ENCODE peak calls at places on chromosomes 1 and 21, in seven cellular contexts. N is fibroblast of lung, F is GM12878, I is brain microvascular endothelial cell, R is A549, J is PC-3, L is RWPE1. Y is an unnamed sample.

GRCh38 chr1:76835203-76835602 is 32.1 kb upstream of the ST6GALNAC5 start:
- DNase-seq in F (no peak), R (no peak), J (peak), L (no peak), N (peak), I (peak), Y (no peak)

GRCh38 chr21:33035147-33035546 is 9.4 kb downstream of the OLIG2 start:
- DNase-seq in I (no peak), N (no peak), R (no peak), L (no peak), F (no peak), J (no peak), Y (no peak)

GRCh38 chr1:215777370-215777925 is 210.3 kb downstream of the KCTD3 start:
- DNase-seq in I (no peak), F (no peak), N (peak), J (no peak), L (peak), R (no peak), Y (no peak)

GRCh38 chr1:221663321-221663720 is 78.6 kb downstream of the DUSP10 start:
- DNase-seq in L (no peak), J (no peak), F (no peak), I (peak), R (no peak), N (peak), Y (no peak)

GRCh38 chr1:180117764-180118116 is 36.9 kb upstream of the QSOX1 start:
- DNase-seq in R (peak), N (peak), J (peak), I (peak), F (no peak), L (peak), Y (peak)

GRCh38 chr1:162302660-162303344 is 73.9 kb downstream of the SPATA46 start:
- DNase-seq in N (peak), J (peak), R (no peak), L (peak), F (no peak), I (peak), Y (no peak)

GRCh38 chr1:155011437-155011907 is 8.9 kb downstream of the ZBTB7B start:
- DNase-seq in N (no peak), L (no peak), F (no peak), R (no peak), I (no peak), J (no peak), Y (no peak)

GRCh38 chr1:10789392-10790154 is 6.9 kb downstream of the CASZ1 start:
- DNase-seq in J (no peak), N (no peak), F (no peak), L (no peak), R (no peak), I (no peak), Y (no peak)

GRCh38 chr1:24299901-24300300 is 19.3 kb upstream of the GRHL3 start:
- DNase-seq in I (no peak), F (no peak), L (peak), R (no peak), N (no peak), J (no peak), Y (no peak)

GRCh38 chr21:33670076-33670475 is 27.8 kb downstream of the ITSN1 start:
- DNase-seq in J (peak), L (no peak), I (no peak), R (no peak), F (no peak), N (no peak), Y (no peak)

GRCh38 chr1:14855278-14855677 is 256.8 kb downstream of the KAZN start:
- DNase-seq in I (no peak), F (no peak), N (no peak), R (no peak), L (no peak), J (no peak), Y (no peak)

GRCh38 chr1:232853994-232854532 is 48.8 kb downstream of the MAP10 start:
- DNase-seq in J (peak), L (no peak), I (no peak), F (no peak), R (no peak), N (peak), Y (no peak)

GRCh38 chr1:244862354-244862698 is 2.0 kb downstream of the HNRNPU start:
- DNase-seq in F (no peak), I (no peak), J (no peak), N (no peak), L (no peak), R (peak), Y (no peak)

GRCh38 chr1:230681599-230681998 is 32.3 kb downstream of the AGT start:
- DNase-seq in J (peak), R (peak), N (peak), F (no peak), L (peak), I (peak), Y (no peak)

GRCh38 chr1:4653796-4654715 is at the start of gene AJAP1:
- DNase-seq in N (no peak), L (peak), R (no peak), F (no peak), J (no peak), I (no peak), Y (no peak)

GRCh38 chr1:50268049-50268448 is 155.2 kb downstream of the DMRTA2 start:
- DNase-seq in F (no peak), R (no peak), N (no peak), I (no peak), J (peak), L (peak), Y (no peak)

GRCh38 chr1:99682291-99682751 is 36.4 kb downstream of the PALMD start:
- DNase-seq in J (no peak), F (no peak), L (no peak), N (peak), R (peak), I (peak), Y (no peak)

GRCh38 chr1:195026792-195027191 is 1581.4 kb downstream of the KCNT2 start:
- DNase-seq in J (no peak), R (no peak), I (no peak), L (no peak), F (no peak), N (no peak), Y (no peak)

GRCh38 chr1:203480084-203480483 is 4.5 kb downstream of the PRELP start:
- DNase-seq in L (no peak), R (no peak), I (no peak), F (no peak), N (peak), J (no peak), Y (no peak)

GRCh38 chr1:86515597-86515996 is 31.3 kb upstream of the CLCA4 start:
- DNase-seq in I (no peak), L (peak), J (peak), N (no peak), R (peak), F (no peak), Y (no peak)

GRCh38 chr21:39969691-39970364 is 102.6 kb downstream of the PCP4 start:
- DNase-seq in L (no peak), N (no peak), I (no peak), R (no peak), F (no peak), J (no peak), Y (no peak)

GRCh38 chr1:216140650-216141547 is 282.3 kb downstream of the USH2A start:
- DNase-seq in L (no peak), R (no peak), N (no peak), I (no peak), F (no peak), J (no peak), Y (no peak)

GRCh38 chr1:61082336-61083013 is at the start of gene NFIA:
- DNase-seq in J (peak), F (no peak), I (peak), N (peak), R (peak), L (peak), Y (no peak)

GRCh38 chr1:228151526-228151925 is 1.8 kb downstream of the GJC2 start:
- DNase-seq in L (no peak), F (no peak), N (no peak), J (no peak), I (no peak), R (no peak), Y (no peak)

GRCh38 chr1:205416326-205416725 is 5.5 kb downstream of the LEMD1 start:
- DNase-seq in N (no peak), I (no peak), F (no peak), J (no peak), R (no peak), L (no peak), Y (no peak)

GRCh38 chr21:33588485-33589335 is at the start of gene DONSON:
- DNase-seq in N (peak), I (peak), L (peak), J (peak), R (peak), F (peak), Y (peak)

GRCh38 chr1:84348240-84348555 is 46.7 kb downstream of the SAMD13 start:
- DNase-seq in F (no peak), I (peak), J (peak), L (no peak), R (no peak), N (peak), Y (no peak)

GRCh38 chr1:104878203-104878911 is 1128.7 kb downstream of the AMY1C start:
- DNase-seq in F (no peak), L (no peak), I (no peak), J (no peak), R (no peak), N (no peak), Y (no peak)

GRCh38 chr1:75345538-75346292 is 211.5 kb downstream of the LHX8 start:
- DNase-seq in L (peak), F (no peak), N (peak), J (no peak), R (no peak), I (peak), Y (no peak)

GRCh38 chr1:156510709-156511108 is 10.1 kb upstream of the MEF2D start:
- DNase-seq in R (no peak), I (no peak), N (peak), F (no peak), L (no peak), J (no peak), Y (peak)

GRCh38 chr1:89149229-89149628 is 23.3 kb upstream of the GBP2 start:
- DNase-seq in J (peak), L (no peak), N (peak), R (peak), I (peak), F (no peak), Y (no peak)

GRCh38 chr1:234955107-234955731 is 173.4 kb downstream of the TOMM20 start:
- DNase-seq in I (no peak), J (no peak), F (no peak), L (no peak), R (no peak), N (peak), Y (peak)

GRCh38 chr1:228262475-228262874 is 54.6 kb downstream of the OBSCN start:
- DNase-seq in R (no peak), F (no peak), L (no peak), I (no peak), N (no peak), J (no peak), Y (no peak)

DNA sequence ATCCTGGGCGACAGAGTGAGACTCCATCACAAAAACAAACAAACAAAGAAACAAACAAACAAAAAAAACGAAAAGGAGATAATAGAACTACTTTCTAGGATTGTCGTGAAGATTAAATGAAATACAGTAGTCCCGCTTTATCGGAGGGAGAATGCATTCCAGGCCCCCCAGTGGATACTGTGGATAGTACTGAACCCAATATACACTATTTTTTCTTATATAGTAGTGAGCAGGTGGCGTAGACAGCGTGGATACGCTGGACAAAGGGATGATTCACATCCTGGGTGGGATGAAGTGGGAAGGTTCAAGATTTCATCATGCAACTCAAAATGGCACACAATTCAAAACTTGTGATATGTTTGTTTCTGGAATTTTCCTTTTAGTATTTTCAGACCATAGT is 8.0 kb downstream of the SLC35F3 start:
- DNase-seq in J (no peak), N (no peak), I (no peak), F (no peak), R (no peak), L (no peak), Y (no peak)
- TF ChIP-seq CTCF in J (peak), N (no peak), I (no peak), F (no peak), R (no peak), L (no peak), Y (no peak)

GRCh38 chr1:32991386-32991785 is 26.8 kb upstream of the RNF19B start:
- DNase-seq in I (no peak), L (peak), F (no peak), J (peak), N (no peak), R (peak), Y (no peak)

GRCh38 chr1:32991819-32992488 is 27.3 kb upstream of the RNF19B start:
- DNase-seq in J (no peak), R (no peak), N (no peak), F (no peak), I (no peak), L (no peak), Y (no peak)

GRCh38 chr1:32988665-32989064 is 24.1 kb upstream of the RNF19B start:
- DNase-seq in I (peak), N (peak), F (no peak), R (no peak), L (peak), J (peak), Y (no peak)

GRCh38 chr1:32990887-32991286 is 26.3 kb upstream of the RNF19B start:
- DNase-seq in R (no peak), F (no peak), L (no peak), N (no peak), J (no peak), I (no peak), Y (no peak)

DNA sequence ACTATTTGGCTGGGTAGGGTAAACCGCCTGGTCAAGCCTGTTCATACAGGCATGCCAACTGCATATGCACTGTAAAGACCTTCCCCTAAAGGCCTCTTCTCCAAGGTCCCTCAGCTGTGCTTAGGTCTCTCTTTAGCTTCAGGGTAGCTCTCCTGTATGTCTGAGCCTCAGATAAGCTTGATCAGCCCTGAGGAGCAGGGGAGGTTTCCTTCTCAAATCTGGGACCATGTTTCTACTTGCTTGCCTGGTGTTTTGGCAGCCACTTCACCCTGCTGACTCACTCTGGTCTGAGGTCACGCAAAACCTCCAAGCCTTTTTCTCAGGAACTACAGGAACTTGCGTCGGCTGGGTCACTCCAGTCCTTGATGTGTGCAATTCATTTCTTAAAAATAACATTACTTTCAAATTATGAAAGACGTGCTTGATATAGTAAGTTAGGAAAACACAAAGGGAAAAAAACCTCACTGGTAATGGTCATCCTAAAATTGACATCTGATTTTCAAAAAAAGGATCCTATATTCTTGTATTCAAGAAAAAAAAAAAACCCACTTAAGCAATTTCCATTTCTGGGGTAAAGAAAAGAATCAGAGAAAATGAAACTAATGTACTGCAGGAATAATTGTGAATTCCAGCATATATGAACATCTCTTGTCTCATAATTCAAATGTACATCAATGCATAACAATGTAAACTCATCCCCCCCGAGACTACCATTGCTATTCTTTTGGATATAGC is 24.7 kb upstream of the RNF19B start:
- DNase-seq in J (peak), F (no peak), N (peak), L (peak), R (peak), I (peak), Y (peak)
- H3K27ac ChIP-seq in J (peak), F (peak), N (peak), L (peak), R (peak), I (peak), Y (peak)

DNA sequence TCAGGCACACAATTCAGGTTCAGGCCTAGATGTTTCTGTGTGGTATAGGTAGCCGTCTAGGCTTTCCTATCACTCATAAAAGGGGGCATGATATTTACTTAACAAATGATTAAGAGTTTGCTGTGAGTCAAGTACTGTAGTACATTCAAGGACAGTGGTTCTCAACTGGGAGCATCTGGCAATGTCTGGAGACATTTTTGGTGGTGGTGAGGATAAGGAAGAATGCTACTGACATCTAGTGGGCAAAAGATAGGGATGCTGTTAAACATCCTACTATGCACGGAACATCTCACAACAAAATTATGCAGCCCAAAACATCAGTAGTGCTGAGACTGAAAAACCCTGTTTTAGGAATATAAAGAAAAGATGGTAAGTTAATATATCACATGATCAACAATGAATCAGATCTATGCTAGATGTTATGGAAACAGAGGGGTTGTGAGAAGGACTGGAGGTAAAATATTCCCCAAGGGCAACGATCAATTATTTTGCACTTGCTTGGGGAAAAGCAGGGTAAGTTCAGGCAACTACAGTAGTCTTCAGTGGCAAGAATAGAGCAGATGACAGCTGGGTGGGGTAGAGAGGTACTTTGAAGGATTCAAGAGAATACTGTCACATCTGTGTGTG is 4.9 kb downstream of the DNTTIP2 start:
- DNase-seq in L (peak), R (peak), F (no peak), I (peak), N (peak), J (peak), Y (no peak)
- TF ChIP-seq CTCF in L (peak), R (peak), F (peak), I (peak), N (peak), J (peak), Y (no peak)

GRCh38 chr1:43691871-43692815 is 15.2 kb upstream of the ST3GAL3 start:
- DNase-seq in J (no peak), F (no peak), R (no peak), I (no peak), N (no peak), L (no peak), Y (no peak)

GRCh38 chr1:43687301-43688108 is 19.8 kb upstream of the ST3GAL3 start:
- DNase-seq in N (no peak), R (no peak), F (no peak), I (no peak), J (no peak), L (no peak), Y (no peak)

GRCh38 chr1:43688594-43689000 is 18.7 kb upstream of the ST3GAL3 start:
- DNase-seq in F (no peak), N (peak), L (no peak), R (no peak), J (peak), I (peak), Y (no peak)

GRCh38 chr1:43683560-43683959 is 23.8 kb upstream of the ST3GAL3 start:
- DNase-seq in F (no peak), L (no peak), I (no peak), J (no peak), N (no peak), R (no peak), Y (no peak)

GRCh38 chr1:43688109-43688387 is 19.3 kb upstream of the ST3GAL3 start:
- DNase-seq in N (no peak), F (no peak), R (no peak), J (no peak), L (no peak), I (no peak), Y (no peak)
- H3K27ac ChIP-seq in N (peak), F (no peak), R (no peak), J (no peak), L (peak), I (peak), Y (no peak)

Y was measured in right atrium auricular region.